ENCODE peak calls at places on chromosome 3, in six cellular contexts. B is NCI-H1417; T is transverse colon; G is T-cell; O is activated CD4-positive, alpha-beta T cell treated with anti-CD3 and anti-CD28 coated beads, Interleukin-2, amount 50 U/mL, for 4 hours; Q is aorta. H is an unnamed sample.

GRCh38 chr3:119346076-119346496 is 51.9 kb downstream of the ARHGAP31 start:
- DNase-seq in Q (no peak), O (no peak), T (no peak), G (no peak), B (no peak), H (no peak)

GRCh38 chr3:124409650-124410275 is 320.5 kb upstream of the UMPS start:
- DNase-seq in O (no peak), B (no peak), G (no peak), T (no peak), Q (no peak), H (peak; percentile 47)

GRCh38 chr3:67109651-67110204 is 111.6 kb downstream of the KBTBD8 start:
- DNase-seq in T (no peak), G (no peak), O (no peak), Q (no peak), B (peak; percentile 28), H (peak; percentile 75)

GRCh38 chr3:126106336-126107202 is 22.6 kb upstream of the SLC41A3 start:
- DNase-seq in T (no peak), O (no peak), Q (no peak), G (no peak), B (no peak), H (no peak)

GRCh38 chr3:192422321-192422997 is 304.9 kb downstream of the FGF12 start:
- DNase-seq in Q (no peak), O (no peak), G (no peak), T (no peak), B (no peak), H (peak; percentile 14)

GRCh38 chr3:66441124-66441523 is 59.7 kb downstream of the LRIG1 start:
- DNase-seq in B (no peak), G (no peak), T (no peak), O (no peak), Q (no peak), H (no peak)

GRCh38 chr3:13770390-13771169 is 109.3 kb downstream of the WNT7A start:
- DNase-seq in T (no peak), Q (no peak), O (no peak), G (no peak), B (no peak), H (no peak)

GRCh38 chr3:169634618-169635236 is 28.8 kb downstream of the MECOM start:
- DNase-seq in Q (no peak), G (no peak), O (no peak), T (peak; percentile 84), B (peak; percentile 80), H (no peak)

GRCh38 chr3:126971891-126972351 is 11.0 kb upstream of the PLXNA1 start:
- DNase-seq in Q (peak; percentile 95), B (no peak), T (peak; percentile 73), O (no peak), G (no peak), H (peak; percentile 33)

GRCh38 chr3:78979083-78979482 is 788.7 kb downstream of the ROBO1 start:
- DNase-seq in O (no peak), T (no peak), Q (no peak), G (no peak), B (no peak), H (no peak)

GRCh38 chr3:177824190-177824786 is 627.0 kb upstream of the TBL1XR1 start:
- DNase-seq in B (no peak), T (peak; percentile 32), G (no peak), Q (peak; percentile 73), O (no peak), H (no peak)

GRCh38 chr3:147651107-147651506 is 241.9 kb downstream of the ZIC1 start:
- DNase-seq in G (no peak), T (no peak), Q (no peak), B (no peak), O (no peak), H (peak; percentile 19)

GRCh38 chr3:53195602-53196574 is 34.9 kb downstream of the PRKCD start:
- DNase-seq in B (peak; percentile 8), G (peak; percentile 19), O (peak; percentile 38), T (peak; percentile 59), Q (peak; percentile 63), H (no peak)

GRCh38 chr3:76565496-76566210 is 474.2 kb upstream of the ROBO2 start:
- DNase-seq in T (no peak), O (no peak), B (no peak), G (no peak), Q (no peak), H (no peak)

GRCh38 chr3:195907730-195908438 is 467 bp downstream of the TNK2 start:
- DNase-seq in O (peak; percentile 37), Q (no peak), T (peak; percentile 71), B (peak; percentile 68), G (peak; percentile 21), H (no peak)

GRCh38 chr3:80023010-80023409 is 255.2 kb upstream of the ROBO1 start:
- DNase-seq in Q (no peak), T (no peak), B (no peak), O (no peak), G (no peak), H (no peak)

GRCh38 chr3:122786067-122786466 is 7.6 kb downstream of the HSPBAP1 start:
- DNase-seq in O (no peak), G (no peak), B (no peak), Q (no peak), T (no peak), H (peak; percentile 75)